ENCODE peak calls at places on chromosomes 1 and 21, in four cellular contexts. One of them, this sample, is unnamed.
A peak's percentile ranks its signal among the peaks of the same experiment; 100 is the strongest.

GRCh38 chr1:152906023-152906565 is 2.3 kb upstream of the IVL start:
- DNase-seq in A549: no peak
- DNase-seq in H1: no peak
- DNase-seq in HepG2: no peak
- DNase-seq in this sample: no peak

GRCh38 chr1:3543076-3544049 is 67.9 kb downstream of the MEGF6 start:
- DNase-seq in A549: peak; percentile 59
- DNase-seq in H1: peak; percentile 71
- DNase-seq in HepG2: no peak
- DNase-seq in this sample: no peak

GRCh38 chr1:81706650-81707435 is 93.9 kb upstream of the ADGRL2 start:
- DNase-seq in A549: no peak
- DNase-seq in H1: no peak
- DNase-seq in HepG2: no peak
- DNase-seq in this sample: no peak

GRCh38 chr21:45974073-45975016 is 7.2 kb upstream of the COL6A1 start:
- DNase-seq in A549: no peak
- DNase-seq in H1: peak; percentile 78
- DNase-seq in HepG2: no peak
- DNase-seq in this sample: peak; percentile 55

GRCh38 chr1:40710581-40711315 is 19.2 kb downstream of the NFYC start:
- DNase-seq in A549: no peak
- DNase-seq in H1: no peak
- DNase-seq in HepG2: peak; percentile 67
- DNase-seq in this sample: no peak

GRCh38 chr1:244461254-244462071 is at the start of gene CATSPERE:
- DNase-seq in A549: peak; percentile 87
- DNase-seq in H1: peak; percentile 89
- DNase-seq in HepG2: no peak
- DNase-seq in this sample: no peak

GRCh38 chr1:193634470-193634869 is 448.1 kb upstream of the B3GALT2 start:
- DNase-seq in A549: no peak
- DNase-seq in H1: no peak
- DNase-seq in HepG2: no peak
- DNase-seq in this sample: no peak

GRCh38 chr1:230752407-230752806 is 5.2 kb downstream of the CAPN9 start:
- DNase-seq in A549: no peak
- DNase-seq in H1: peak; percentile 71
- DNase-seq in HepG2: no peak
- DNase-seq in this sample: no peak

GRCh38 chr1:69172003-69173000 is 395.4 kb upstream of the LRRC7 start:
- DNase-seq in A549: no peak
- DNase-seq in H1: no peak
- DNase-seq in HepG2: no peak
- DNase-seq in this sample: no peak

GRCh38 chr1:192668434-192668983 is 32.6 kb downstream of the RGS13 start:
- DNase-seq in A549: no peak
- DNase-seq in H1: no peak
- DNase-seq in HepG2: peak; percentile 80
- DNase-seq in this sample: no peak

GRCh38 chr1:56527548-56528302 is 51.6 kb downstream of the PLPP3 start:
- DNase-seq in A549: no peak
- DNase-seq in H1: no peak
- DNase-seq in HepG2: no peak
- DNase-seq in this sample: no peak

GRCh38 chr1:225462429-225462713 is 34.5 kb upstream of the LBR start:
- DNase-seq in A549: no peak
- DNase-seq in H1: no peak
- DNase-seq in HepG2: no peak
- DNase-seq in this sample: no peak

GRCh38 chr1:86906419-86906818 is 7.5 kb downstream of the SELENOF start:
- DNase-seq in A549: no peak
- DNase-seq in H1: no peak
- DNase-seq in HepG2: no peak
- DNase-seq in this sample: no peak

GRCh38 chr21:44304846-44305245 is 5.0 kb downstream of the PFKL start:
- DNase-seq in A549: peak; percentile 54
- DNase-seq in H1: no peak
- DNase-seq in HepG2: peak; percentile 38
- DNase-seq in this sample: peak; percentile 75

GRCh38 chr21:41890355-41890754 is 11.2 kb upstream of the PRDM15 start:
- DNase-seq in A549: no peak
- DNase-seq in H1: no peak
- DNase-seq in HepG2: no peak
- DNase-seq in this sample: no peak

GRCh38 chr1:161381707-161382106 is 14.0 kb upstream of the CFAP126 start:
- DNase-seq in A549: no peak
- DNase-seq in H1: no peak
- DNase-seq in HepG2: no peak
- DNase-seq in this sample: no peak

GRCh38 chr1:171245458-171246064 is 2.7 kb upstream of the FMO1 start:
- DNase-seq in A549: peak; percentile 58
- DNase-seq in H1: no peak
- DNase-seq in HepG2: peak; percentile 25
- DNase-seq in this sample: peak; percentile 50

GRCh38 chr1:174871886-174872285 is 127.9 kb upstream of the CACYBP start:
- DNase-seq in A549: no peak
- DNase-seq in H1: no peak
- DNase-seq in HepG2: no peak
- DNase-seq in this sample: no peak

GRCh38 chr21:37367758-37368535 is 1.4 kb downstream of the DYRK1A start:
- DNase-seq in A549: no peak
- DNase-seq in H1: peak; percentile 61
- DNase-seq in HepG2: no peak
- DNase-seq in this sample: no peak

GRCh38 chr1:76300556-76300955 is 226.0 kb downstream of the ST6GALNAC3 start:
- DNase-seq in A549: no peak
- DNase-seq in H1: no peak
- DNase-seq in HepG2: no peak
- DNase-seq in this sample: no peak

GRCh38 chr1:97608272-97608671 is 312.6 kb downstream of the DPYD start:
- DNase-seq in A549: no peak
- DNase-seq in H1: no peak
- DNase-seq in HepG2: no peak
- DNase-seq in this sample: no peak

GRCh38 chr1:230261918-230262650 is 164.0 kb downstream of the PGBD5 start:
- DNase-seq in A549: no peak
- DNase-seq in H1: no peak
- DNase-seq in HepG2: no peak
- DNase-seq in this sample: no peak

GRCh38 chr1:197761654-197762053 is 13.6 kb downstream of the DENND1B start:
- DNase-seq in A549: no peak
- DNase-seq in H1: no peak
- DNase-seq in HepG2: no peak
- DNase-seq in this sample: no peak

GRCh38 chr1:7287013-7287412 is 484.1 kb upstream of the VAMP3 start:
- DNase-seq in A549: no peak
- DNase-seq in H1: peak; percentile 45
- DNase-seq in HepG2: no peak
- DNase-seq in this sample: no peak

GRCh38 chr1:98653186-98653585 is 8.3 kb upstream of the SNX7 start:
- DNase-seq in A549: no peak
- DNase-seq in H1: no peak
- DNase-seq in HepG2: no peak
- DNase-seq in this sample: no peak

GRCh38 chr1:221839794-221840395 is 98.0 kb upstream of the DUSP10 start:
- DNase-seq in A549: peak; percentile 75
- DNase-seq in H1: no peak
- DNase-seq in HepG2: peak; percentile 26
- DNase-seq in this sample: no peak

GRCh38 chr1:156497743-156498446 is 2.7 kb downstream of the MEF2D start:
- DNase-seq in A549: no peak
- DNase-seq in H1: no peak
- DNase-seq in HepG2: no peak
- DNase-seq in this sample: no peak

GRCh38 chr1:27603320-27603961 is 503 bp downstream of the AHDC1 start:
- DNase-seq in A549: peak; percentile 35
- DNase-seq in H1: peak; percentile 65
- DNase-seq in HepG2: no peak
- DNase-seq in this sample: peak; percentile 78

GRCh38 chr1:202596638-202597037 is 113.6 kb downstream of the SYT2 start:
- DNase-seq in A549: no peak
- DNase-seq in H1: no peak
- DNase-seq in HepG2: no peak
- DNase-seq in this sample: no peak

GRCh38 chr1:44801491-44802305 is 1.5 kb downstream of the PLK3 start:
- DNase-seq in A549: no peak
- DNase-seq in H1: no peak
- DNase-seq in HepG2: no peak
- DNase-seq in this sample: peak; percentile 66
- TF ChIP-seq PHF8 in A549: no peak
- TF ChIP-seq PHF8 in H1: no peak
- TF ChIP-seq PHF8 in HepG2: no peak
- TF ChIP-seq PHF8 in this sample: no peak

GRCh38 chr1:207923121-207923520 is 12.2 kb upstream of the CD34 start:
- DNase-seq in A549: no peak
- DNase-seq in H1: no peak
- DNase-seq in HepG2: no peak
- DNase-seq in this sample: no peak

GRCh38 chr1:207922554-207922953 is 11.6 kb upstream of the CD34 start:
- DNase-seq in A549: no peak
- DNase-seq in H1: no peak
- DNase-seq in HepG2: no peak
- DNase-seq in this sample: no peak

GRCh38 chr1:207926984-207927383 is 16.1 kb upstream of the CD34 start:
- DNase-seq in A549: no peak
- DNase-seq in H1: no peak
- DNase-seq in HepG2: no peak
- DNase-seq in this sample: no peak

GRCh38 chr1:207923561-207923960 is 12.6 kb upstream of the CD34 start:
- DNase-seq in A549: no peak
- DNase-seq in H1: no peak
- DNase-seq in HepG2: no peak
- DNase-seq in this sample: peak; percentile 87

DNA sequence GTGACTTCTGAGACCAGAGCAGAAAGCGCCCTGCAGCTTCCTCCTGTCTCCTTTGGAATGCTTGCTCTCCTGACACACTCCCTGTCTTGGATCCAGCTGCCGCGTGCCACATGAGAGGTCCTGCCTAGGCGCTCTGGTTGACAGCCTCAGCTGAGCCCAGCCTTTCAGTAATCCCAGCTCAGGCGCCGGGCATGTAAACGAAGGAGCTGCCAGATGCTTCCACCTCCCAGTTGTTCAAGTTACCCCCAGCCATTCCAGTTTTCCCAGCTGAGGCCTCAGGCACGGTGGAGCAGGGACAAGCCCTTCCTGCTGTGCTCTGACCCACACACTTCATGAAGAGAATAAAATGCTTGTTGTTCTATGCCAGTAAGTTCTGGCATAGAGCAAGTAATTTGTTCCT is 14.3 kb upstream of the CD34 start:
- DNase-seq in A549: no peak
- DNase-seq in H1: peak; percentile 59
- DNase-seq in HepG2: no peak
- DNase-seq in this sample: no peak
- TF ChIP-seq PHF8 in A549: no peak
- TF ChIP-seq PHF8 in H1: no peak
- TF ChIP-seq PHF8 in HepG2: no peak
- TF ChIP-seq PHF8 in this sample: no peak

GRCh38 chr1:39127513-39127912 is 77.0 kb upstream of the MACF1 start:
- DNase-seq in A549: no peak
- DNase-seq in H1: no peak
- DNase-seq in HepG2: peak; percentile 62
- DNase-seq in this sample: no peak
- TF ChIP-seq PHF8 in A549: no peak
- TF ChIP-seq PHF8 in H1: no peak
- TF ChIP-seq PHF8 in HepG2: no peak
- TF ChIP-seq PHF8 in this sample: no peak

GRCh38 chr1:201554167-201554600 is 15.3 kb downstream of the NAV1 start:
- DNase-seq in A549: no peak
- DNase-seq in H1: no peak
- DNase-seq in HepG2: no peak
- DNase-seq in this sample: no peak

GRCh38 chr1:201551096-201551495 is 12.2 kb downstream of the NAV1 start:
- DNase-seq in A549: no peak
- DNase-seq in H1: no peak
- DNase-seq in HepG2: no peak
- DNase-seq in this sample: no peak

GRCh38 chr1:201552941-201553341 is 14.0 kb downstream of the NAV1 start:
- DNase-seq in A549: no peak
- DNase-seq in H1: no peak
- DNase-seq in HepG2: no peak
- DNase-seq in this sample: no peak

GRCh38 chr1:201553496-201554166 is 14.7 kb downstream of the NAV1 start:
- DNase-seq in A549: no peak
- DNase-seq in H1: no peak
- DNase-seq in HepG2: no peak
- DNase-seq in this sample: no peak

DNA sequence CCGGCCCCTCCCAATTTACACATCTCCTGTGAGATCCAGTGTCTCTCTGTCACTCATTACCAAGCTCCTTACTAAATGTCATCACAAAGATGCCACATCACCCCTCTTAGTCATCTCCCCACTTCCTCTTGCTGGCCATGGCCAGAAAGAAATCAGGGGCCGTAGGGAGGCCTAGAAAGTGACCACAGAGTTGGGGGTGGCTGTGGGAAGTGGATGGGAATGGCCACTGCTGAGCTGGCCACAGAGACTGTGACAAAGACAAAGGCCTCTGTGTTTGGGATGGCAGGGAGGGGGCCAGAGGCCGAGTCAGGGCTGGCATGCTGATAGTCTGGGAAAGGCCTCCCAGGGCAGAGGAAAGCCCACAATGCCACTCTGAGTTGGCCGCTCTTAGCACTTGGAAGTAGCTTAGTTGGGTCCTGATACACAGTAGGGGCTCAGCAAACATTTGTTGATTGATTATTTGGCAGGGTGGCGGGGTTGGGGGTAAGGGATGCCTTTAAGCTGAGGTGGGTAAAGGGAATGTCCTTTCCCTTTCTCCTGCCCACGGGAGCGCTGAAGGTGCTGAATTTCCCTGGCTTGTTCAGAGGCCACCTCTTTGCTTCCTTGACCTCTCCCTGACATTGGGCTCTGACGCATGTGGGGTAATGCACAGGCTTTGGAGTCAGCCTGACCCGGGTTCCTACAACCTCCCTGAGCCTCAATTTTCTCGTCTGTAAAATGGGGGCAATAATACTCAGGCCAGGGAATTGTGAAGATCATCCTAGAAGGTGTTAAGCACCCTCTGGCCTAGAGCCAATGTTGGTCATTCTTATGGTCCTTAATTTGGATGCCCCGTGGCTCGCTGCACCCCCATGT is 13.2 kb downstream of the NAV1 start:
- DNase-seq in A549: peak; percentile 57
- DNase-seq in H1: no peak
- DNase-seq in HepG2: no peak
- DNase-seq in this sample: peak; percentile 75
- TF ChIP-seq PHF8 in A549: no peak
- TF ChIP-seq PHF8 in H1: no peak
- TF ChIP-seq PHF8 in HepG2: no peak
- TF ChIP-seq PHF8 in this sample: no peak

GRCh38 chr1:18932387-18932786 is 24.1 kb downstream of the IFFO2 start:
- DNase-seq in A549: no peak
- DNase-seq in H1: no peak
- DNase-seq in HepG2: no peak
- DNase-seq in this sample: no peak
- TF ChIP-seq PHF8 in A549: no peak
- TF ChIP-seq PHF8 in H1: no peak
- TF ChIP-seq PHF8 in HepG2: no peak
- TF ChIP-seq PHF8 in this sample: no peak

GRCh38 chr1:182484531-182485257 is 34.7 kb downstream of the RGSL1 start:
- DNase-seq in A549: no peak
- DNase-seq in H1: peak; percentile 55
- DNase-seq in HepG2: no peak
- DNase-seq in this sample: no peak
- TF ChIP-seq PHF8 in A549: no peak
- TF ChIP-seq PHF8 in H1: no peak
- TF ChIP-seq PHF8 in HepG2: no peak
- TF ChIP-seq PHF8 in this sample: no peak